ENCODE peak calls at places on chromosomes 2 and 18, in four cellular contexts. R is WTC11, X is neural crest cell, P is foreskin melanocyte. K is an unnamed sample.
A peak's percentile ranks its signal among the peaks of the same experiment; 100 is the strongest.

GRCh38 chr2:120857422-120857821 is 121.8 kb downstream of the GLI2 start:
- DNase-seq in R (no peak), X (no peak), P (no peak), K (no peak)

GRCh38 chr2:202023198-202023903 is 10.3 kb upstream of the FZD7 start:
- DNase-seq in R (peak; percentile 76), X (no peak), P (no peak), K (peak; percentile 94)

GRCh38 chr18:23438046-23438377 is 15.1 kb upstream of the RIOK3 start:
- DNase-seq in R (no peak), X (no peak), P (no peak), K (no peak)

GRCh38 chr2:238467062-238467461 is 40.3 kb downstream of the ASB1 start:
- DNase-seq in R (no peak), X (no peak), P (no peak), K (no peak)

GRCh38 chr2:120221616-120222015 is 1.6 kb downstream of the TMEM185B start:
- DNase-seq in R (no peak), X (no peak), P (no peak), K (no peak)

GRCh38 chr18:31700990-31701389 is 16.6 kb upstream of the B4GALT6 start:
- DNase-seq in R (no peak), X (no peak), P (no peak), K (no peak)

GRCh38 chr18:7789853-7790552 is 222.9 kb downstream of the PTPRM start:
- DNase-seq in R (peak; percentile 27), X (no peak), P (peak; percentile 50), K (peak; percentile 43)

GRCh38 chr2:129050116-129050515 is 731.4 kb upstream of the HS6ST1 start:
- DNase-seq in R (no peak), X (no peak), P (no peak), K (peak; percentile 8)

GRCh38 chr2:237700583-237701032 is 73.2 kb downstream of the LRRFIP1 start:
- DNase-seq in R (no peak), X (no peak), P (peak; percentile 72), K (no peak)